ENCODE peak calls at places on chromosome 10, in eight cellular contexts. O, P, Y, F, S, Z, J and L are unnamed samples. For H3K4me1 and H3K36me3, the result is how much of the 10 kb centered on the place peaks cover.

GRCh38 chr10:81872206-81872605 is 2.8 kb upstream of the NRG3 start:
- DNase-seq in S (no peak), Y (no peak), F (no peak), P (no peak), Z (no peak), O (peak), J (no peak), L (no peak)

GRCh38 chr10:72332423-72333110 is 22.2 kb downstream of the DNAJB12 start:
- DNase-seq in O (no peak), Y (no peak), F (no peak), J (no peak), Z (no peak), S (no peak), P (no peak), L (peak)

GRCh38 chr10:84820121-84820520 is 491.7 kb downstream of the CCSER2 start:
- DNase-seq in J (no peak), P (no peak), Z (peak), S (no peak), Y (no peak), F (no peak), O (no peak), L (no peak)

GRCh38 chr10:15141136-15142067 is 27.1 kb downstream of the NMT2 start:
- DNase-seq in O (no peak), Z (no peak), Y (no peak), P (no peak), S (no peak), J (no peak), F (no peak), L (no peak)

GRCh38 chr10:125020386-125020785 is 78.5 kb downstream of the ZRANB1 start:
- DNase-seq in Z (no peak), Y (no peak), P (no peak), F (no peak), O (no peak), S (no peak), J (no peak), L (no peak)

GRCh38 chr10:103800789-103801540 is 54.4 kb downstream of the SH3PXD2A start:
- DNase-seq in P (no peak), Y (no peak), F (no peak), Z (peak), S (no peak), O (no peak), J (no peak), L (no peak)

GRCh38 chr10:17708806-17709205 is 43.2 kb upstream of the TMEM236 start:
- DNase-seq in S (no peak), F (no peak), O (no peak), Z (no peak), J (no peak), P (no peak), Y (no peak), L (no peak)

GRCh38 chr10:112115781-112116385 is 67.7 kb downstream of the GPAM start:
- DNase-seq in F (peak), S (peak), Z (peak), J (no peak), Y (no peak), O (peak), P (no peak), L (no peak)

GRCh38 chr10:59181668-59182067 is 5.2 kb downstream of the PHYHIPL start:
- DNase-seq in P (no peak), O (peak), S (peak), F (no peak), J (no peak), Y (no peak), Z (peak), L (no peak)

GRCh38 chr10:79103078-79103477 is 34.3 kb downstream of the ZMIZ1 start:
- DNase-seq in S (no peak), O (no peak), F (no peak), Y (no peak), Z (no peak), P (no peak), J (no peak), L (no peak)

GRCh38 chr10:79104264-79104954 is 35.6 kb downstream of the ZMIZ1 start:
- DNase-seq in P (peak), S (no peak), O (no peak), Z (no peak), J (peak), Y (peak), F (no peak), L (no peak)

GRCh38 chr10:79102056-79102874 is 33.5 kb downstream of the ZMIZ1 start:
- DNase-seq in O (peak), P (peak), J (peak), F (peak), Z (peak), S (peak), Y (peak), L (no peak)

GRCh38 chr10:79105164-79105739 is 36.5 kb downstream of the ZMIZ1 start:
- DNase-seq in Z (no peak), S (no peak), O (no peak), J (no peak), Y (no peak), F (no peak), P (no peak), L (no peak)

GRCh38 chr10:79103585-79103984 is 34.8 kb downstream of the ZMIZ1 start:
- DNase-seq in Z (no peak), S (no peak), O (no peak), F (no peak), P (no peak), Y (no peak), J (no peak), L (no peak)
- H3K4me1 ChIP-seq in Z (under half), S (half or more), O (under half), F (half or more), P (under half), Y (half or more), J (half or more), L (under half)

DNA sequence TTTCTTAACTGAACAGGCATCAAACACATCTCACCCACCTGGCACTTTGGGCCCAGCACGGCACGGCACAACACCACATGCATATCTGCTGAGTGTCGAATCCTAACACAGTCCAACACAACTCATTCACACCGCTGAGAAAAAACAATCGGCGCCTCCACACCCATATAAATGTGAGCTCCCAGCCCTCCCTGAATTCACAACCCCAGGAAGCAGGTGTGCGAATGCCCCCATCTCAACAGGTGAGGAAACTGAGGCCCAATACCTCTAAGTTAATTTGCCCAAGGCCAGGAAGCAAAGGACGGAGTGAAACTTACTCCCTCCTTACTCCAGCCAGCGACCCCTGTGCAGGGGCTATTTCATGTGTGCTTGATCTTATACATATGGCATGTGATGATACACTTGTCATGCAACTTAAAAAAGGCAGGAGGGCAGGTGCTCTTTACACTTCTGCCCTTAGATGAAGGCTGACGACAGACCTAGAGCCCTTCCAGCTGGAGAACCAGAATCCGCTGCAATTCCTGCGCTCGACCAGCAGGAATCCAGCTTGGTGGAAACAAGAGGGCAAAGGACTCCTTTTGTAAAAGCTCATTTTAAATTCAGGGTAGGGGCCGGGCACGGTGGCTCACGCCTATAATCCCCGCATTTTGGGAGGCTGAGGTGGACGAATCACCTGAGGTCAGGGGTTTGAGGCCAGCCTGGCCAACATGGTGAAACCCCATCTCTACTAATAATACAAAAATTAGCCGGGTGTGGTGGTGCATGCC is 116.0 kb downstream of the LARP4B start:
- DNase-seq in S (no peak), O (no peak), P (no peak), Z (no peak), J (no peak), Y (no peak), F (no peak), L (no peak)
- H3K36me3 ChIP-seq in S (half or more), O (under half), P (half or more), Z (under half), J (half or more), Y (under half), F (half or more), L (under half)

DNA sequence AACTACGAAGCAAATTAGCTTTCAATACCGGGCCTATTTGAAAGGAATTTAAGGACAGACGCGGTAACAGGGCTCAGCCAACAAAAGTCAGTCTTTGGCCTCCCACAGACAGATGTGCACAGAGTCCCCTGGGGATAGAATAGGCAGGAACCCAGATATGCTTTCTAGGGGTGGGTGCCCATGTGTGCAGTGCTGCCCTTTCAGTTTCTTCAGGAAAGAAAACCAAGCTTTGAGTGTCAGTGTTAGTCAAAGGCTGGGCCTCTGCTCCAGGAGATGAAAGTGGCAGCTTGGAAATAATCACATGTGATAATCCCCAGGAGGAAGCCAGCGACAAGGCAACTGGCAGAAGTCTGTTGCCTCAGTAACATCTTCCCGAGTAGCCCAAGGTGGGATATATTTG is 43.8 kb upstream of the CSTF2T start:
- DNase-seq in Z (no peak), P (no peak), Y (no peak), S (no peak), J (no peak), F (no peak), O (no peak), L (no peak)
- H3K4me3 ChIP-seq in Z (no peak), P (peak), Y (no peak), S (no peak), J (no peak), F (no peak), O (no peak), L (no peak)

GRCh38 chr10:12564173-12564572 is 214.8 kb downstream of the CAMK1D start:
- DNase-seq in P (no peak), F (no peak), S (no peak), Z (no peak), O (no peak), Y (no peak), J (no peak), L (no peak)

GRCh38 chr10:12561720-12562119 is 212.4 kb downstream of the CAMK1D start:
- DNase-seq in Z (no peak), J (no peak), S (no peak), Y (no peak), P (no peak), F (no peak), O (no peak), L (no peak)

GRCh38 chr10:12561307-12561706 is 212.0 kb downstream of the CAMK1D start:
- DNase-seq in Y (no peak), Z (no peak), J (no peak), P (no peak), S (no peak), F (no peak), O (no peak), L (no peak)

GRCh38 chr10:12566161-12567115 is 217.1 kb downstream of the CAMK1D start:
- DNase-seq in Y (no peak), O (no peak), S (no peak), J (peak), F (no peak), P (peak), Z (no peak), L (no peak)

DNA sequence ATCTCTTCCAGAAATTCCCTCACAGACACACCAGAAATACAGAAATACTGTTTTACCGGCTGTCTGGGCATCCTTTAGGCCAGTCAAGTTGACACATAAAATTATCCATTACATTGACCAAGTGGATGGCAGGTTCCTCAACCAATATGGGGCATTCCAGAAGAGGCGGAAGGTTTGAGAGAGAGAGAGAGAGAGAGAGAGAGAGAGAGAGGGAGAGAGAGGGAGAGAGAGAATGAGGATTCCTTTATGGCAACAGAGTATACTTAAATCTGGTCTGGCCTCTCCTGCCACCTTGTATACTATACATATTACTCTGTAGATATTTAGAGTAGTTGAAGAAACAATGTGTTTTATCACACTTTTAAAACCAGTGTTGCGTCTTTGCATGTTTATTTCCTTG is 214.1 kb downstream of the CAMK1D start:
- DNase-seq in P (no peak), O (no peak), Z (no peak), Y (no peak), S (no peak), J (no peak), F (no peak), L (no peak)
- H3K4me1 ChIP-seq in P (under half), O (under half), Z (under half), Y (under half), S (under half), J (under half), F (under half), L (under half)

GRCh38 chr10:98119891-98120290 is 14.6 kb upstream of the R3HCC1L start:
- DNase-seq in J (no peak), O (no peak), Z (no peak), F (no peak), P (no peak), Y (no peak), S (no peak), L (no peak)
- H3K36me3 ChIP-seq in J (under half), O (under half), Z (under half), F (under half), P (under half), Y (under half), S (under half), L (under half)

DNA sequence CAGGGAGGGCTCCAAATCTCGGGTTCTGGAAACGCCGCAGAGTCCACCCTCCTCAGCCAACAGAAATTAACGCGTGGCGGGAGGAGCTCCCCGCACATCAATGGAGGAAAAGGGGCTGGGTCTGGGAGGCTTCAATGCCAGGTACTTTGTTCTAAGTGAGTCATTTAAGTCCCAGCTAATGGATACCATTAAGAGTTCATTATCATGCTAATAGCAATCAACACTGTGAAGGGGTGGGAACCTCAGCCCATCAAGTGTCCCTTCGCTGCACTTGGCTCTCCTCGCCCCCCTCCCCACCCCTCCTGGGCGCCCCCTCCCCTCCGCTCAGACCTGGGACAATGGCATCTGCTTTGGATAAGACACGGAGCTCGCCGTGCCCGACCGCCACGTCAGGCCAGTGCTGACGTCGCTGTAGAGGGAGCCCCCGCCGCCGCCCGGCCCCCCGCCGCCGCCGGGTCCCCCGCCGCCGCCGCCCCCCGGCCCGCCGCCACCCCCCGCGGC is 3.0 kb downstream of the FZD8 start:
- DNase-seq in Z (no peak), J (no peak), O (peak), F (no peak), S (peak), Y (no peak), P (no peak), L (no peak)
- H3K4me3 ChIP-seq in Z (no peak), J (peak), O (no peak), F (no peak), S (peak), Y (no peak), P (peak), L (peak)

DNA sequence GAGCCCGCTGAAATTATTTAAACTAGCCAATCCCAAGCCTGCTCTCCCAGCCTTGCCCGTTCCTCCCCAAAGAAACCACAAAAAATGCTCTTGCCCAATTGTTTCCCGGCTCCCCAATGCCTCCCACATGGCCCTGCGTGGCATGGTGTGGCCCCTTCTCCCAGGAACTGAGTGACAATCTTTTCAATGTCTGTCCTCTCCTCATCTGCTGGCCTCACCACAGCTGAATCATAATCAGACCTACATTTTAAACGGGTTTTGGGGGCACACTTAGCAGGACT is 201.5 kb downstream of the PRPF18 start:
- DNase-seq in J (no peak), F (no peak), S (no peak), Y (no peak), O (no peak), P (no peak), Z (no peak), L (no peak)
- H3K4me1 ChIP-seq in J (under half), F (under half), S (under half), Y (under half), O (under half), P (under half), Z (under half), L (under half)